ENCODE peak calls at places on chromosomes 3 and 15, in seven cellular contexts. K is A549, S is upper lobe of left lung, G is HepG2, I is HCT116, P is heart left ventricle, R is K562. U is an unnamed sample. For H3K4me1, the result is how much of the 10 kb centered on the place peaks cover.

GRCh38 chr15:66734961-66735908 is 33.2 kb downstream of the SMAD6 start:
- ATAC-seq in K (no peak), S (no peak), G (no peak), I (no peak), P (peak), R (no peak), U (no peak)

GRCh38 chr3:4078903-4079302 is 224.3 kb upstream of the SETMAR start:
- ATAC-seq in K (no peak), S (no peak), G (peak), I (no peak), P (no peak), R (no peak), U (no peak)

GRCh38 chr3:195876297-195877031 is 31.9 kb downstream of the TNK2 start:
- ATAC-seq in K (peak), S (peak), G (no peak), I (peak), P (no peak), R (peak), U (no peak)

GRCh38 chr15:23483821-23484299 is 36.8 kb upstream of the GOLGA6L2 start:
- ATAC-seq in K (peak), S (no peak), G (no peak), I (no peak), P (peak), R (no peak), U (no peak)

GRCh38 chr3:156433138-156433537 is 121.8 kb downstream of the SSR3 start:
- ATAC-seq in K (no peak), S (no peak), G (no peak), I (no peak), P (peak), R (no peak), U (no peak)

GRCh38 chr3:56796202-56796601 is 5.5 kb downstream of the ARHGEF3 start:
- ATAC-seq in K (no peak), S (no peak), G (no peak), I (no peak), P (no peak), R (no peak), U (no peak)

GRCh38 chr15:44414001-44414400 is 13.4 kb upstream of the CTDSPL2 start:
- ATAC-seq in K (no peak), S (no peak), G (no peak), I (no peak), P (no peak), R (no peak), U (no peak)

GRCh38 chr15:101528108-101528916 is 38.8 kb upstream of the PCSK6 start:
- ATAC-seq in K (peak), S (peak), G (peak), I (no peak), P (peak), R (no peak), U (peak)

GRCh38 chr3:101591071-101591470 is 17.1 kb downstream of the PCNP start:
- ATAC-seq in K (no peak), S (no peak), G (no peak), I (no peak), P (no peak), R (no peak), U (no peak)

GRCh38 chr3:62101488-62101887 is 271.9 kb downstream of the FEZF2 start:
- ATAC-seq in K (no peak), S (peak), G (no peak), I (no peak), P (peak), R (no peak), U (peak)

GRCh38 chr15:29601811-29602210 is 220.5 kb downstream of the TJP1 start:
- ATAC-seq in K (no peak), S (no peak), G (no peak), I (no peak), P (no peak), R (no peak), U (no peak)

GRCh38 chr15:71761649-71762048 is 48.7 kb upstream of the NR2E3 start:
- ATAC-seq in K (peak), S (peak), G (peak), I (peak), P (peak), R (no peak), U (no peak)

GRCh38 chr3:194351952-194352536 is 916 bp upstream of the CPN2 start:
- ATAC-seq in K (no peak), S (no peak), G (no peak), I (no peak), P (peak), R (no peak), U (peak)

GRCh38 chr15:37995461-37996347 is 61.3 kb downstream of the TMCO5A start:
- ATAC-seq in K (peak), S (peak), G (peak), I (peak), P (peak), R (peak), U (peak)

GRCh38 chr3:120846073-120846472 is 61.9 kb upstream of the STXBP5L start:
- ATAC-seq in K (no peak), S (no peak), G (no peak), I (no peak), P (no peak), R (no peak), U (no peak)

GRCh38 chr3:173066044-173066679 is 74.9 kb downstream of the SPATA16 start:
- ATAC-seq in K (no peak), S (no peak), G (no peak), I (no peak), P (peak), R (peak), U (no peak)

GRCh38 chr15:57320543-57321220 is 55.6 kb upstream of the CGNL1 start:
- ATAC-seq in K (no peak), S (peak), G (no peak), I (no peak), P (peak), R (no peak), U (peak)

GRCh38 chr3:52959773-52960172 is 62.4 kb upstream of the STIMATE start:
- ATAC-seq in K (no peak), S (no peak), G (no peak), I (peak), P (no peak), R (no peak), U (no peak)

GRCh38 chr3:158802399-158803023 is 657 bp downstream of the MFSD1 start:
- ATAC-seq in K (peak), S (peak), G (peak), I (peak), P (peak), R (peak), U (peak)

GRCh38 chr3:190101320-190102117 is 19.2 kb downstream of the P3H2 start:
- ATAC-seq in K (no peak), S (peak), G (no peak), I (no peak), P (peak), R (no peak), U (no peak)

GRCh38 chr3:172846706-172847105 is 96.2 kb downstream of the ECT2 start:
- ATAC-seq in K (no peak), S (no peak), G (no peak), I (no peak), P (no peak), R (peak), U (no peak)

GRCh38 chr3:193782280-193782654 is 189.3 kb downstream of the OPA1 start:
- ATAC-seq in K (peak), S (no peak), G (no peak), I (peak), P (no peak), R (peak), U (no peak)

GRCh38 chr3:125154800-125155269 is 57.7 kb downstream of the SLC12A8 start:
- ATAC-seq in K (no peak), S (peak), G (no peak), I (no peak), P (no peak), R (peak), U (no peak)

GRCh38 chr3:188558343-188559068 is 404.5 kb downstream of the LPP start:
- ATAC-seq in K (no peak), S (peak), G (no peak), I (no peak), P (peak), R (no peak), U (no peak)

GRCh38 chr3:51353566-51354140 is 31.4 kb upstream of the MANF start:
- ATAC-seq in K (no peak), S (no peak), G (no peak), I (no peak), P (no peak), R (no peak), U (no peak)

GRCh38 chr3:122918576-122919290 is 108.8 kb downstream of the SEMA5B start:
- ATAC-seq in K (no peak), S (no peak), G (no peak), I (no peak), P (no peak), R (no peak), U (no peak)

GRCh38 chr3:138118863-138119766 is 3.7 kb upstream of the DZIP1L start:
- ATAC-seq in K (peak), S (peak), G (peak), I (peak), P (peak), R (peak), U (peak)

GRCh38 chr3:129746629-129747028 is 140.2 kb upstream of the PLXND1 start:
- ATAC-seq in K (no peak), S (no peak), G (no peak), I (no peak), P (peak), R (no peak), U (no peak)

GRCh38 chr15:61281328-61281727 is 52.2 kb upstream of the RORA start:
- ATAC-seq in K (no peak), S (no peak), G (no peak), I (no peak), P (no peak), R (no peak), U (no peak)

GRCh38 chr3:149845570-149846244 is 32.7 kb downstream of the RNF13 start:
- ATAC-seq in K (no peak), S (no peak), G (peak), I (no peak), P (no peak), R (no peak), U (no peak)

GRCh38 chr15:39455502-39455991 is 125.3 kb upstream of the THBS1 start:
- ATAC-seq in K (peak), S (no peak), G (peak), I (no peak), P (no peak), R (peak), U (no peak)

GRCh38 chr15:59039225-59039624 is 51.8 kb downstream of the RNF111 start:
- ATAC-seq in K (no peak), S (no peak), G (no peak), I (no peak), P (no peak), R (no peak), U (no peak)

GRCh38 chr3:12585970-12586369 is 29.1 kb downstream of the MKRN2 start:
- ATAC-seq in K (no peak), S (no peak), G (no peak), I (no peak), P (no peak), R (no peak), U (no peak)

GRCh38 chr3:112786002-112786590 is 60.6 kb downstream of the CD200R1L start:
- ATAC-seq in K (no peak), S (no peak), G (no peak), I (no peak), P (no peak), R (no peak), U (no peak)

GRCh38 chr3:31878231-31878838 is 102.7 kb downstream of the OSBPL10 start:
- ATAC-seq in K (no peak), S (peak), G (no peak), I (no peak), P (no peak), R (no peak), U (peak)

GRCh38 chr15:92843819-92844218 is 56.3 kb upstream of the CHD2 start:
- ATAC-seq in K (no peak), S (no peak), G (no peak), I (no peak), P (no peak), R (no peak), U (no peak)

GRCh38 chr15:92843326-92843725 is 56.8 kb upstream of the CHD2 start:
- ATAC-seq in K (no peak), S (no peak), G (no peak), I (no peak), P (no peak), R (no peak), U (no peak)

GRCh38 chr15:92839696-92840095 is 60.4 kb upstream of the CHD2 start:
- ATAC-seq in K (peak), S (no peak), G (peak), I (no peak), P (no peak), R (peak), U (no peak)

GRCh38 chr15:92845109-92845508 is 55.0 kb upstream of the CHD2 start:
- ATAC-seq in K (peak), S (peak), G (peak), I (no peak), P (peak), R (no peak), U (no peak)

GRCh38 chr15:92840149-92840548 is 60.0 kb upstream of the CHD2 start:
- ATAC-seq in K (no peak), S (no peak), G (no peak), I (no peak), P (no peak), R (no peak), U (no peak)
- H3K4me1 ChIP-seq in K (under half), S (under half), G (under half), I (under half), P (under half), R (under half), U (under half)

DNA sequence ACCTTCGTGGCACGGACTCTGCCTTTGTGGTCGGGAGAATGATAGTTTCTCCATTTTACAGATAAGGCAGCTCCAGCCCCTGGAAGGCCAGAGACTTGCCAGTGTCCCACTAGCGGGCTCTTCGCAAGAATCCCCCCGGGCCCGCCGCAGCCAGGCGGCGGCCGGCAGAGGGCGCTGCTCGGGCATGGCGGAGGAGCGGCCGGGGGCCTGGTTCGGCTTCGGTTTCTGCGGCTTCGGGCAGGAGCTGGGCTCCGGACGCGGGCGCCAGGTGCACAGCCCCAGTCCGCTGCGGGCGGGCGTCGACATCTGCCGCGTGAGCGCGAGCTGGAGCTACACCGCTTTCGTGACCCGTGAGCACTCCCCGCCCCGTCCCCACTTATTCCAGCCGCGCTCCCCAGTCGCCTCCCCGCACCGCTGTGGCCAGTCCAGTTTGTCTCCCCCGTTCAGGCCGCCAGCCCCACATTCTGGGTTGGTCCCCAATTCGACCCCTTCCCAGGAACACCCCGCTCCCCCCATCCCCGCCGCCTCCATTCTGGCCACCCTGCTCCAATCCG is 1.9 kb downstream of the RCCD1 start:
- ATAC-seq in K (peak), S (peak), G (no peak), I (no peak), P (peak), R (no peak), U (peak)
- TF ChIP-seq POLR2A in K (no peak), S (no peak), G (no peak), I (no peak), P (no peak), R (no peak), U (peak)

GRCh38 chr3:153163349-153164008 is 1.5 kb downstream of the RAP2B start:
- ATAC-seq in K (no peak), S (no peak), G (no peak), I (no peak), P (no peak), R (peak), U (no peak)

GRCh38 chr3:153166206-153166605 is 4.2 kb downstream of the RAP2B start:
- ATAC-seq in K (no peak), S (no peak), G (no peak), I (no peak), P (no peak), R (peak), U (no peak)

GRCh38 chr3:153162513-153163348 is 705 bp downstream of the RAP2B start:
- ATAC-seq in K (peak), S (peak), G (peak), I (peak), P (peak), R (peak), U (peak)

GRCh38 chr3:153164009-153164550 is 2.1 kb downstream of the RAP2B start:
- ATAC-seq in K (no peak), S (no peak), G (no peak), I (no peak), P (no peak), R (no peak), U (no peak)

DNA sequence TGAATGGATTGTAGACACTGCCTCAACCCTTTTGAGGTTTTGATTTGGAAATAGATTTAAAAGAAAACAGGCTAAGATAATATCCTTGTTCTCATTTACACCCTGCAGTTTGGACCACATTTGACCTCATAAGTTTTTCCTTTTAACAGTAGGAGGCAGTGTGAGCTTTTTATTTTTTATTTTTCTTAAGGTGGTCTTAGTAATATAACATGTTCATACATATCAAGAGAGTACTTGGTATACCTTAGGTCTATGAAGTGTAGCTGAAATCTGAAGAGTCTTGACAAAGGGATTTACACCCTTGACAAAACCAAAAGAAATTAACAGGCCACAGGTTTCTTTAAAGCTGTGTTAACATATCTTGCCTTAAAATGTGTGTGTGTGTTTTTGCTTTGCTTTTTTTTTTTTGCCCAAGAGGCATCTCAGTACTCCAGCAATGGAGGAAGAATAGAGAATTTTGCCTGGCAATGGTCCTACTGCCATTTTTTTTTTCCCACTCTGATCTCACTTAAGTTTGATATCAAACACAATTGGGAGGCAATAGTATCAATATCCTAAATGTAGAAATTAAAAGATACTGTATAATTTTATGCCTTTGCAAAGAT is 3.3 kb downstream of the RAP2B start:
- ATAC-seq in K (no peak), S (no peak), G (no peak), I (no peak), P (no peak), R (peak), U (no peak)
- H3K4me3 ChIP-seq in K (peak), S (no peak), G (peak), I (no peak), P (peak), R (peak), U (no peak)

DNA sequence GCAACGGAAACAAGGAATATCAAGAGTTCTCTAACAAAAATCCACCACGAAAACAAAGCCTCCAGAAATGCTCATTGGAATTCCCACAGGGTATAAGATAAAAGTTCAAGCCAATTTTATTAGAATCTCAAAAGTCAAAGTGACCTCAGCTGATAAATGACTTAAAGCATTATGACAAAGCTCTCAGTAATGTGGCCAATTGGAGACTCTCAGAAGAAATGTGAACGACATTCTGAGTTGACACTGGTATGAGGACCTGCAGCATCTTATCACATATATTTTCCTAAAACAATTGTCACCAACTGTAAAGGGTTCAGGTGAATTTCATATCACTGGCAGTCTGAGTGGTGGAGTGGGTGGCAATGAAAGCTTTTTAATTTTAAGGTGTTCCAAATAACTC is 199.1 kb downstream of the FOXP1 start:
- ATAC-seq in K (no peak), S (no peak), G (no peak), I (no peak), P (no peak), R (no peak), U (no peak)
- H3K4me1 ChIP-seq in K (under half), S (under half), G (under half), I (under half), P (under half), R (under half), U (under half)

GRCh38 chr3:45092132-45093031 is 53.8 kb downstream of the CDCP1 start:
- ATAC-seq in K (peak), S (no peak), G (peak), I (peak), P (no peak), R (peak), U (no peak)
- TF ChIP-seq POLR2A in K (no peak), S (no peak), G (no peak), I (no peak), P (no peak), R (no peak), U (no peak)

GRCh38 chr15:47983533-47983932 is 137.3 kb upstream of the SLC24A5 start:
- ATAC-seq in K (no peak), S (no peak), G (no peak), I (no peak), P (no peak), R (no peak), U (no peak)
- H3K4me3 ChIP-seq in K (no peak), S (no peak), G (no peak), I (no peak), P (no peak), R (no peak), U (no peak)

DNA sequence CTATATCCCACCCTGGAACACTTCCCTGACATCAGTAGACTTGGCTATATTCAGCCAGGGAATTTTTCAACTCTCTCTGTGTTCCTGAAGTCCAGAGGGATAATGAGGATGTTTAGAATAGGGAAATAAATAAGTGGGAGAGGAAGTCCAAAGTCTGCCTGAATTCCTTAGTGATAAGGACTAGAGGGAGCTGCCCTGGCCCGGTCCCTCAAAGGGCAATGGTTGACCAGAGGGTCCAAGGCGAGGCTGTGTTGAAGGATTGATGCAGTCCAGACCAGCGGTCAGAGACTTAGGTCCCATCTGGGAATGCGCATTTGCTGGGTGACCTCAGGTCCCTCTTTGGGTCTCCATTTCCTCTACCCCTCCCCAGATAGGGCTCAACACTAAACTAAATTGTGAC is 7.9 kb downstream of the VIPR1 start:
- ATAC-seq in K (no peak), S (no peak), G (no peak), I (no peak), P (no peak), R (no peak), U (no peak)
- H3K4me1 ChIP-seq in K (under half), S (half or more), G (under half), I (under half), P (under half), R (under half), U (under half)

DNA sequence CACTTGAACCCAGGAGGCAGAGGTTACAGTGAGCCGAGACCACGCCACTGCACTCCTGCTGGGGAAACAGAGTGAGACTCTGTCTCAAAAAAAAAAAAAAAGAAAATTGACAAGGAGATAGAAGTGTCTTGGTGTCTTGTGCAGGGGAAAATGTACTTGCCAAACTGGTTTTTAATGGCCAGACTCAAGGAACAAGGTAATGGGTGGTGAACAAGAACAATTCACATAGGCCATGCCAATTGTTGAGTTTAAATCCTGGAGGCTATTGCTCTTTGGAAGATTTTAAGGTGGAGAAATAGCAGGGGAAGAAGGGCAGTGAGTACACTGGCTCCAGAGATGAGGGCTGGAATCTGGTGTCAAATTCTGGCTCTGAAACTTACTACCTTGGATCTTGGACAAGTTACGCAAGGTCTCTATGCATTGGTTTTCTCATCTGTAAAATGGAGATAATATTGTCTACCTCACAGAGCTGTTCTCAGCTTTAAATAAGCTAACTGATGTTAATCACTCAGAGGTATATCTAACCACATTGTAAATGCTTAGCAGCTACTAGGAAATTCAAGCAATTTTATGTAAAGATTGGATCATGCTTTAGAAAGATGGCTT is 78.4 kb downstream of the B3GALNT1 start:
- ATAC-seq in K (no peak), S (no peak), G (no peak), I (no peak), P (no peak), R (no peak), U (no peak)
- TF ChIP-seq POLR2A in K (no peak), S (no peak), G (no peak), I (no peak), P (no peak), R (no peak), U (no peak)

U was measured in gastroesophageal sphincter.